ENCODE peak calls at places on chromosome 14, in seven cellular contexts. V, X, K, W, R, O and J are unnamed samples.
A peak's percentile ranks its signal among the peaks of the same experiment; 100 is the strongest.

GRCh38 chr14:66503532-66503931 is 4.4 kb upstream of the GPHN start:
- DNase-seq in R (no peak), O (no peak), X (no peak), V (no peak), K (peak; percentile 13), W (no peak), J (no peak)

GRCh38 chr14:21101802-21102413 is 1.0 kb downstream of the TMEM253 start:
- DNase-seq in V (no peak), X (no peak), K (no peak), R (no peak), O (no peak), W (no peak), J (no peak)

GRCh38 chr14:105439179-105439578 is 19.6 kb downstream of the MTA1 start:
- DNase-seq in X (no peak), W (peak; percentile 6), R (no peak), V (no peak), O (no peak), K (no peak), J (no peak)

GRCh38 chr14:36279306-36280244 is 40.9 kb downstream of the MBIP start:
- DNase-seq in W (no peak), X (no peak), K (no peak), V (no peak), R (peak; percentile 77), O (no peak), J (no peak)

GRCh38 chr14:99348816-99349609 is 77.0 kb upstream of the BCL11B start:
- DNase-seq in K (peak; percentile 18), O (no peak), V (no peak), X (peak; percentile 35), R (no peak), W (no peak), J (no peak)

GRCh38 chr14:91126761-91127160 is 12.9 kb downstream of the DGLUCY start:
- DNase-seq in O (no peak), V (no peak), W (no peak), K (no peak), R (no peak), X (no peak), J (no peak)

GRCh38 chr14:90419200-90419599 is 22.4 kb downstream of the CALM1 start:
- DNase-seq in W (peak; percentile 81), X (peak; percentile 95), O (peak; percentile 89), K (peak; percentile 91), V (no peak), R (no peak), J (no peak)

GRCh38 chr14:61106627-61107147 is 125.6 kb downstream of the SLC38A6 start:
- DNase-seq in W (no peak), K (no peak), R (no peak), O (no peak), V (no peak), X (no peak), J (no peak)

GRCh38 chr14:71592361-71592760 is 339.9 kb upstream of the RGS6 start:
- DNase-seq in X (no peak), K (no peak), V (no peak), O (peak; percentile 45), R (no peak), W (no peak), J (no peak)

GRCh38 chr14:68260121-68260520 is 440.5 kb downstream of the RAD51B start:
- DNase-seq in R (no peak), V (no peak), X (no peak), O (no peak), K (no peak), W (no peak), J (no peak)

GRCh38 chr14:64507376-64508156 is 3.0 kb downstream of the ZBTB1 start:
- DNase-seq in K (no peak), X (peak; percentile 68), R (no peak), O (peak; percentile 14), W (no peak), V (peak; percentile 25), J (no peak)

GRCh38 chr14:102209224-102209966 is 69.7 kb downstream of the WDR20 start:
- DNase-seq in W (peak; percentile 69), V (no peak), R (no peak), K (peak; percentile 37), O (peak; percentile 21), X (peak; percentile 58), J (no peak)

GRCh38 chr14:69670093-69670492 is 58.7 kb downstream of the SUSD6 start:
- DNase-seq in R (no peak), K (no peak), X (no peak), W (no peak), O (no peak), V (no peak), J (no peak)

GRCh38 chr14:62015945-62016344 is 253.7 kb downstream of the SNAPC1 start:
- DNase-seq in O (no peak), K (peak; percentile 68), V (no peak), X (peak; percentile 52), W (no peak), R (no peak), J (no peak)